ENCODE peak calls at places on chromosomes 4 and X, in six cellular contexts. One of them, this sample, is unnamed.

GRCh38 chr4:82320351-82320750 is 53.4 kb downstream of the HNRNPD start:
- DNase-seq in HCT116: no peak
- DNase-seq in breast epithelium: no peak
- DNase-seq in transverse colon: no peak
- DNase-seq in sigmoid colon: no peak
- DNase-seq in GM12878: no peak
- DNase-seq in this sample: no peak

GRCh38 chrX:27583976-27584375 is 6.2 kb upstream of the DCAF8L2 start:
- DNase-seq in HCT116: no peak
- DNase-seq in breast epithelium: no peak
- DNase-seq in transverse colon: no peak
- DNase-seq in sigmoid colon: no peak
- DNase-seq in GM12878: no peak
- DNase-seq in this sample: no peak

GRCh38 chr4:164446516-164446915 is 307.4 kb upstream of the SMIM31 start:
- DNase-seq in HCT116: no peak
- DNase-seq in breast epithelium: no peak
- DNase-seq in transverse colon: no peak
- DNase-seq in sigmoid colon: no peak
- DNase-seq in GM12878: no peak
- DNase-seq in this sample: no peak

GRCh38 chrX:155068165-155068564 is 2.8 kb downstream of the CMC4 start:
- DNase-seq in HCT116: no peak
- DNase-seq in breast epithelium: no peak
- DNase-seq in transverse colon: no peak
- DNase-seq in sigmoid colon: no peak
- DNase-seq in GM12878: no peak
- DNase-seq in this sample: no peak

GRCh38 chrX:45324941-45325340 is 124.3 kb upstream of the DIPK2B start:
- DNase-seq in HCT116: no peak
- DNase-seq in breast epithelium: no peak
- DNase-seq in transverse colon: no peak
- DNase-seq in sigmoid colon: no peak
- DNase-seq in GM12878: no peak
- DNase-seq in this sample: no peak

GRCh38 chr4:152696764-152697250 is 17.0 kb upstream of the TMEM154 start:
- DNase-seq in HCT116: peak
- DNase-seq in breast epithelium: peak
- DNase-seq in transverse colon: peak
- DNase-seq in sigmoid colon: no peak
- DNase-seq in GM12878: peak
- DNase-seq in this sample: no peak

GRCh38 chr4:175421506-175421905 is 390.6 kb downstream of the GPM6A start:
- DNase-seq in HCT116: no peak
- DNase-seq in breast epithelium: no peak
- DNase-seq in transverse colon: no peak
- DNase-seq in sigmoid colon: no peak
- DNase-seq in GM12878: no peak
- DNase-seq in this sample: no peak

GRCh38 chr4:156838761-156839160 is 132.8 kb downstream of the PDGFC start:
- DNase-seq in HCT116: peak
- DNase-seq in breast epithelium: no peak
- DNase-seq in transverse colon: no peak
- DNase-seq in sigmoid colon: no peak
- DNase-seq in GM12878: no peak
- DNase-seq in this sample: no peak

GRCh38 chr4:181549789-181550188 is 693.4 kb upstream of the TENM3 start:
- DNase-seq in HCT116: no peak
- DNase-seq in breast epithelium: no peak
- DNase-seq in transverse colon: no peak
- DNase-seq in sigmoid colon: no peak
- DNase-seq in GM12878: no peak
- DNase-seq in this sample: no peak

GRCh38 chr4:178745203-178745602 is 1303.0 kb upstream of the AGA start:
- DNase-seq in HCT116: no peak
- DNase-seq in breast epithelium: no peak
- DNase-seq in transverse colon: no peak
- DNase-seq in sigmoid colon: no peak
- DNase-seq in GM12878: no peak
- DNase-seq in this sample: no peak

GRCh38 chrX:56745019-56745418 is 16.0 kb downstream of the NBDY start:
- DNase-seq in HCT116: peak
- DNase-seq in breast epithelium: no peak
- DNase-seq in transverse colon: no peak
- DNase-seq in sigmoid colon: no peak
- DNase-seq in GM12878: no peak
- DNase-seq in this sample: no peak

GRCh38 chr4:41757521-41758156 is 9.1 kb upstream of the PHOX2B start:
- DNase-seq in HCT116: no peak
- DNase-seq in breast epithelium: no peak
- DNase-seq in transverse colon: no peak
- DNase-seq in sigmoid colon: no peak
- DNase-seq in GM12878: no peak
- DNase-seq in this sample: no peak

GRCh38 chrX:101685923-101686322 is 26.3 kb upstream of the ARMCX2 start:
- DNase-seq in HCT116: no peak
- DNase-seq in breast epithelium: no peak
- DNase-seq in transverse colon: no peak
- DNase-seq in sigmoid colon: no peak
- DNase-seq in GM12878: no peak
- DNase-seq in this sample: no peak

GRCh38 chr4:175456131-175456530 is 355.9 kb downstream of the GPM6A start:
- DNase-seq in HCT116: no peak
- DNase-seq in breast epithelium: no peak
- DNase-seq in transverse colon: no peak
- DNase-seq in sigmoid colon: no peak
- DNase-seq in GM12878: no peak
- DNase-seq in this sample: no peak

GRCh38 chrX:13669246-13669689 is 16.3 kb downstream of the TCEANC start:
- DNase-seq in HCT116: peak
- DNase-seq in breast epithelium: peak
- DNase-seq in transverse colon: peak
- DNase-seq in sigmoid colon: peak
- DNase-seq in GM12878: peak
- DNase-seq in this sample: peak

GRCh38 chr4:95105112-95105511 is 347.4 kb downstream of the BMPR1B start:
- DNase-seq in HCT116: no peak
- DNase-seq in breast epithelium: no peak
- DNase-seq in transverse colon: no peak
- DNase-seq in sigmoid colon: no peak
- DNase-seq in GM12878: no peak
- DNase-seq in this sample: no peak

GRCh38 chrX:127762663-127763062 is 289.5 kb downstream of the ACTRT1 start:
- DNase-seq in HCT116: no peak
- DNase-seq in breast epithelium: no peak
- DNase-seq in transverse colon: no peak
- DNase-seq in sigmoid colon: no peak
- DNase-seq in GM12878: no peak
- DNase-seq in this sample: no peak

GRCh38 chrX:150465856-150466775 is 102.3 kb upstream of the MTM1 start:
- DNase-seq in HCT116: no peak
- DNase-seq in breast epithelium: no peak
- DNase-seq in transverse colon: no peak
- DNase-seq in sigmoid colon: no peak
- DNase-seq in GM12878: no peak
- DNase-seq in this sample: no peak

GRCh38 chrX:77628294-77629025 is 157.6 kb downstream of the ATRX start:
- DNase-seq in HCT116: no peak
- DNase-seq in breast epithelium: no peak
- DNase-seq in transverse colon: no peak
- DNase-seq in sigmoid colon: no peak
- DNase-seq in GM12878: no peak
- DNase-seq in this sample: no peak

GRCh38 chr4:46219872-46220271 is 96.0 kb upstream of the GABRG1 start:
- DNase-seq in HCT116: no peak
- DNase-seq in breast epithelium: no peak
- DNase-seq in transverse colon: no peak
- DNase-seq in sigmoid colon: no peak
- DNase-seq in GM12878: no peak
- DNase-seq in this sample: no peak

GRCh38 chr4:159175989-159176375 is 73.1 kb downstream of the RAPGEF2 start:
- DNase-seq in HCT116: no peak
- DNase-seq in breast epithelium: no peak
- DNase-seq in transverse colon: no peak
- DNase-seq in sigmoid colon: no peak
- DNase-seq in GM12878: no peak
- DNase-seq in this sample: no peak

GRCh38 chrX:149877636-149878035 is 3.3 kb upstream of the MAGEA8 start:
- DNase-seq in HCT116: no peak
- DNase-seq in breast epithelium: no peak
- DNase-seq in transverse colon: no peak
- DNase-seq in sigmoid colon: no peak
- DNase-seq in GM12878: no peak
- DNase-seq in this sample: no peak

GRCh38 chrX:19972984-19973383 is 17.9 kb downstream of the BCLAF3 start:
- DNase-seq in HCT116: no peak
- DNase-seq in breast epithelium: no peak
- DNase-seq in transverse colon: no peak
- DNase-seq in sigmoid colon: no peak
- DNase-seq in GM12878: no peak
- DNase-seq in this sample: no peak

GRCh38 chr4:6335040-6335590 is 65.5 kb downstream of the WFS1 start:
- DNase-seq in HCT116: no peak
- DNase-seq in breast epithelium: no peak
- DNase-seq in transverse colon: no peak
- DNase-seq in sigmoid colon: no peak
- DNase-seq in GM12878: no peak
- DNase-seq in this sample: no peak

GRCh38 chr4:6336166-6336565 is 66.5 kb downstream of the WFS1 start:
- DNase-seq in HCT116: no peak
- DNase-seq in breast epithelium: no peak
- DNase-seq in transverse colon: no peak
- DNase-seq in sigmoid colon: no peak
- DNase-seq in GM12878: no peak
- DNase-seq in this sample: no peak

GRCh38 chr4:6332669-6333050 is 63.0 kb downstream of the WFS1 start:
- DNase-seq in HCT116: no peak
- DNase-seq in breast epithelium: no peak
- DNase-seq in transverse colon: no peak
- DNase-seq in sigmoid colon: no peak
- DNase-seq in GM12878: no peak
- DNase-seq in this sample: no peak

GRCh38 chr4:6333301-6334202 is 63.9 kb downstream of the WFS1 start:
- DNase-seq in HCT116: no peak
- DNase-seq in breast epithelium: no peak
- DNase-seq in transverse colon: no peak
- DNase-seq in sigmoid colon: no peak
- DNase-seq in GM12878: no peak
- DNase-seq in this sample: no peak

GRCh38 chr4:6334203-6334887 is 64.7 kb downstream of the WFS1 start:
- DNase-seq in HCT116: no peak
- DNase-seq in breast epithelium: no peak
- DNase-seq in transverse colon: no peak
- DNase-seq in sigmoid colon: no peak
- DNase-seq in GM12878: no peak
- DNase-seq in this sample: no peak
- TF ChIP-seq POLR2AphosphoS5 in HCT116: no peak
- TF ChIP-seq POLR2AphosphoS5 in breast epithelium: no peak
- TF ChIP-seq POLR2AphosphoS5 in transverse colon: no peak
- TF ChIP-seq POLR2AphosphoS5 in sigmoid colon: no peak
- TF ChIP-seq POLR2AphosphoS5 in GM12878: no peak
- TF ChIP-seq POLR2AphosphoS5 in this sample: no peak

GRCh38 chr4:73707269-73707875 is 33.0 kb upstream of the CXCL8 start:
- DNase-seq in HCT116: no peak
- DNase-seq in breast epithelium: no peak
- DNase-seq in transverse colon: no peak
- DNase-seq in sigmoid colon: no peak
- DNase-seq in GM12878: no peak
- DNase-seq in this sample: no peak
- H3K4me3 ChIP-seq in HCT116: no peak
- H3K4me3 ChIP-seq in breast epithelium: no peak
- H3K4me3 ChIP-seq in transverse colon: no peak
- H3K4me3 ChIP-seq in sigmoid colon: no peak
- H3K4me3 ChIP-seq in GM12878: no peak
- H3K4me3 ChIP-seq in this sample: no peak

GRCh38 chr4:101355246-101355645 is 7.9 kb upstream of the PPP3CA start:
- DNase-seq in HCT116: no peak
- DNase-seq in breast epithelium: no peak
- DNase-seq in transverse colon: no peak
- DNase-seq in sigmoid colon: no peak
- DNase-seq in GM12878: no peak
- DNase-seq in this sample: no peak

GRCh38 chr4:101356928-101357327 is 9.6 kb upstream of the PPP3CA start:
- DNase-seq in HCT116: peak
- DNase-seq in breast epithelium: no peak
- DNase-seq in transverse colon: no peak
- DNase-seq in sigmoid colon: no peak
- DNase-seq in GM12878: no peak
- DNase-seq in this sample: no peak

GRCh38 chr4:101357751-101358150 is 10.4 kb upstream of the PPP3CA start:
- DNase-seq in HCT116: no peak
- DNase-seq in breast epithelium: no peak
- DNase-seq in transverse colon: no peak
- DNase-seq in sigmoid colon: no peak
- DNase-seq in GM12878: no peak
- DNase-seq in this sample: no peak

DNA sequence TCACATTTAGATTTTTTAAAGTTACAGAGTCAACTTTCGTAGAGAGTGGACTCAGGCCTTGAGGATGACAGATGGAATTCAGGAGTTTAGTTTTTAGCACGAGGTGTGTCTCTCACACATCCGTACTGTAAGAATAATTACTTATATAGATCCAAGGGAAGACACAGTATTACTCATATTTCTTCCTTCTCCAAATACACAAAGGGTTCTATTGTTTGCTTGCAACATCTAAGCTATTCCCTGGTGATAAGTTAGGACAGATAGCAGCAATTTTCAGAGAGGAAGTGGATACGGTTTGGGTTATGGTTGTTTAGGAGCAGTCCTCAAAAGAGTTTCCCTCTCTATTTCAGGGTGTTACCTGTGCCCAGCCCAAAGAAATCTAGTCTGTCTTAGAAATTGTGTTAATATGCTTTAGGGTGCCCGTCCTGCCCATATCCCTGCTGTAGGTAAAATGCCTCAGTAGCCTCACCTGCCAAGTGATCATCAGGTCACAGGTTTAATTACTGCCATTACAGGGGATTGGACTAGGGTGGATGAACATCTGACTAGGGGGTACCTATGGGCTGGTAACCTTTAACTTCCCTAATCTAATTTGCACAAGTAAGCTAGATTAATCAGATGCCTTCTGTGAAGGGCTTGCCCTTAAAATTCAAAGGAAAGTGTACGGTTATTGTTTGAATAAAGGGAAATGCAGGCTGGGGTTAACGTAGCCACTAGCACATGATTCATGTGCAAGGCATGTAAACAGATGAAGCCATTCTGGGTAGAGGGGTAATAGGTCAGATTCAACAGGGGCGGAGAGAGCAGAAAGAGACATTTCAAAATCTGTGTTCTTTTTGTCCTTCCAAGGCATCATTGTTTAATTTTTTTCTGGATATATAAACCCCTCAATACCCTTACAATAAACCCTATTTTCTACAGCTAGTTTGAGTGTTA is 8.7 kb upstream of the PPP3CA start:
- DNase-seq in HCT116: peak
- DNase-seq in breast epithelium: no peak
- DNase-seq in transverse colon: no peak
- DNase-seq in sigmoid colon: no peak
- DNase-seq in GM12878: no peak
- DNase-seq in this sample: no peak
- TF ChIP-seq POLR2AphosphoS5 in HCT116: no peak
- TF ChIP-seq POLR2AphosphoS5 in breast epithelium: no peak
- TF ChIP-seq POLR2AphosphoS5 in transverse colon: no peak
- TF ChIP-seq POLR2AphosphoS5 in sigmoid colon: no peak
- TF ChIP-seq POLR2AphosphoS5 in GM12878: no peak
- TF ChIP-seq POLR2AphosphoS5 in this sample: no peak

GRCh38 chr4:98671131-98671530 is 12.7 kb upstream of the TSPAN5 start:
- DNase-seq in HCT116: no peak
- DNase-seq in breast epithelium: no peak
- DNase-seq in transverse colon: no peak
- DNase-seq in sigmoid colon: no peak
- DNase-seq in GM12878: no peak
- DNase-seq in this sample: no peak
- H3K4me3 ChIP-seq in HCT116: no peak
- H3K4me3 ChIP-seq in breast epithelium: no peak
- H3K4me3 ChIP-seq in transverse colon: no peak
- H3K4me3 ChIP-seq in sigmoid colon: no peak
- H3K4me3 ChIP-seq in GM12878: no peak
- H3K4me3 ChIP-seq in this sample: no peak